ENCODE peak calls at places on chromosomes 13 and 19, in four cellular contexts. One of them, this sample, is unnamed.

GRCh38 chr19:41570639-41571112 is 5.3 kb upstream of the CEACAM21 start:
- DNase-seq in MV-4-11: peak
- DNase-seq in CD8-positive, alpha-beta T cell: peak
- DNase-seq in neural crest cell: peak
- DNase-seq in this sample: peak

GRCh38 chr13:30224732-30225131 is 82.6 kb downstream of the KATNAL1 start:
- DNase-seq in MV-4-11: no peak
- DNase-seq in CD8-positive, alpha-beta T cell: no peak
- DNase-seq in neural crest cell: no peak
- DNase-seq in this sample: no peak

GRCh38 chr19:11617207-11618062 is 20.2 kb downstream of the ZNF627 start:
- DNase-seq in MV-4-11: no peak
- DNase-seq in CD8-positive, alpha-beta T cell: no peak
- DNase-seq in neural crest cell: no peak
- DNase-seq in this sample: no peak

GRCh38 chr13:99357149-99357596 is 50.0 kb upstream of the GPR183 start:
- DNase-seq in MV-4-11: no peak
- DNase-seq in CD8-positive, alpha-beta T cell: peak
- DNase-seq in neural crest cell: no peak
- DNase-seq in this sample: peak

GRCh38 chr13:38542601-38543000 is 144.3 kb upstream of the FREM2 start:
- DNase-seq in MV-4-11: no peak
- DNase-seq in CD8-positive, alpha-beta T cell: no peak
- DNase-seq in neural crest cell: no peak
- DNase-seq in this sample: no peak

GRCh38 chr13:48595330-48596127 is 58.2 kb upstream of the CYSLTR2 start:
- DNase-seq in MV-4-11: peak
- DNase-seq in CD8-positive, alpha-beta T cell: peak
- DNase-seq in neural crest cell: no peak
- DNase-seq in this sample: peak

GRCh38 chr19:49793561-49793840 is 19.6 kb downstream of the FUZ start:
- DNase-seq in MV-4-11: peak
- DNase-seq in CD8-positive, alpha-beta T cell: no peak
- DNase-seq in neural crest cell: no peak
- DNase-seq in this sample: no peak

GRCh38 chr13:112165712-112166111 is 98.8 kb downstream of the SOX1 start:
- DNase-seq in MV-4-11: no peak
- DNase-seq in CD8-positive, alpha-beta T cell: no peak
- DNase-seq in neural crest cell: no peak
- DNase-seq in this sample: no peak

GRCh38 chr19:2491130-2491801 is 15.3 kb downstream of the GADD45B start:
- DNase-seq in MV-4-11: no peak
- DNase-seq in CD8-positive, alpha-beta T cell: no peak
- DNase-seq in neural crest cell: no peak
- DNase-seq in this sample: no peak

GRCh38 chr13:26029581-26030136 is 22.2 kb downstream of the SHISA2 start:
- DNase-seq in MV-4-11: no peak
- DNase-seq in CD8-positive, alpha-beta T cell: no peak
- DNase-seq in neural crest cell: no peak
- DNase-seq in this sample: no peak

GRCh38 chr13:38483623-38484022 is 134.0 kb downstream of the UFM1 start:
- DNase-seq in MV-4-11: peak
- DNase-seq in CD8-positive, alpha-beta T cell: no peak
- DNase-seq in neural crest cell: no peak
- DNase-seq in this sample: peak

GRCh38 chr13:70579941-70580340 is 471.7 kb upstream of the KLHL1 start:
- DNase-seq in MV-4-11: no peak
- DNase-seq in CD8-positive, alpha-beta T cell: no peak
- DNase-seq in neural crest cell: no peak
- DNase-seq in this sample: no peak

GRCh38 chr19:31613683-31614219 is 264.5 kb upstream of the TSHZ3 start:
- DNase-seq in MV-4-11: no peak
- DNase-seq in CD8-positive, alpha-beta T cell: no peak
- DNase-seq in neural crest cell: no peak
- DNase-seq in this sample: no peak

GRCh38 chr19:56567274-56568120 is at the start of gene ZNF470:
- DNase-seq in MV-4-11: peak
- DNase-seq in CD8-positive, alpha-beta T cell: peak
- DNase-seq in neural crest cell: peak
- DNase-seq in this sample: peak

GRCh38 chr13:99969934-99970760 is 1.4 kb downstream of the ZIC5 start:
- DNase-seq in MV-4-11: no peak
- DNase-seq in CD8-positive, alpha-beta T cell: peak
- DNase-seq in neural crest cell: no peak
- DNase-seq in this sample: no peak

GRCh38 chr13:31898383-31899071 is 133.0 kb upstream of the FRY start:
- DNase-seq in MV-4-11: peak
- DNase-seq in CD8-positive, alpha-beta T cell: no peak
- DNase-seq in neural crest cell: no peak
- DNase-seq in this sample: peak

GRCh38 chr13:100290165-100290801 is 201.4 kb downstream of the PCCA start:
- DNase-seq in MV-4-11: no peak
- DNase-seq in CD8-positive, alpha-beta T cell: no peak
- DNase-seq in neural crest cell: no peak
- DNase-seq in this sample: no peak

GRCh38 chr19:18415177-18415867 is 3.9 kb upstream of the SSBP4 start:
- DNase-seq in MV-4-11: peak
- DNase-seq in CD8-positive, alpha-beta T cell: no peak
- DNase-seq in neural crest cell: no peak
- DNase-seq in this sample: peak

GRCh38 chr13:65532231-65532630 is 1697.9 kb downstream of the PCDH9 start:
- DNase-seq in MV-4-11: no peak
- DNase-seq in CD8-positive, alpha-beta T cell: no peak
- DNase-seq in neural crest cell: no peak
- DNase-seq in this sample: no peak

GRCh38 chr13:107799001-107799400 is 416.3 kb downstream of the LIG4 start:
- DNase-seq in MV-4-11: no peak
- DNase-seq in CD8-positive, alpha-beta T cell: no peak
- DNase-seq in neural crest cell: no peak
- DNase-seq in this sample: no peak